ENCODE peak calls at places on chromosome 2, in ten cellular contexts. One of them, this sample, is unnamed.

GRCh38 chr2:46555011-46555410 is 75.6 kb downstream of the TMEM247 start:
- DNase-seq in GM12865: no peak
- DNase-seq in epithelial cell of esophagus: no peak
- DNase-seq in BJ: no peak
- DNase-seq in endothelial cell: peak; percentile 31
- DNase-seq in pancreas: no peak
- DNase-seq in lower lobe of right lung: no peak
- DNase-seq in upper lobe of left lung: no peak
- DNase-seq in bronchial epithelial cell: no peak
- DNase-seq in cardiac muscle cell: no peak
- DNase-seq in this sample: no peak

GRCh38 chr2:147232225-147232669 is 612.6 kb upstream of the ACVR2A start:
- DNase-seq in GM12865: peak; percentile 45
- DNase-seq in epithelial cell of esophagus: peak; percentile 14
- DNase-seq in BJ: no peak
- DNase-seq in endothelial cell: no peak
- DNase-seq in pancreas: no peak
- DNase-seq in lower lobe of right lung: no peak
- DNase-seq in upper lobe of left lung: no peak
- DNase-seq in bronchial epithelial cell: peak; percentile 9
- DNase-seq in cardiac muscle cell: no peak
- DNase-seq in this sample: no peak

GRCh38 chr2:137508739-137509384 is 455.4 kb upstream of the HNMT start:
- DNase-seq in GM12865: no peak
- DNase-seq in epithelial cell of esophagus: peak; percentile 43
- DNase-seq in BJ: no peak
- DNase-seq in endothelial cell: no peak
- DNase-seq in pancreas: no peak
- DNase-seq in lower lobe of right lung: no peak
- DNase-seq in upper lobe of left lung: no peak
- DNase-seq in bronchial epithelial cell: no peak
- DNase-seq in cardiac muscle cell: no peak
- DNase-seq in this sample: no peak

GRCh38 chr2:110101280-110101844 is 14.3 kb downstream of the MALL start:
- DNase-seq in GM12865: no peak
- DNase-seq in epithelial cell of esophagus: peak; percentile 100
- DNase-seq in BJ: peak; percentile 98
- DNase-seq in endothelial cell: peak; percentile 63
- DNase-seq in pancreas: peak; percentile 86
- DNase-seq in lower lobe of right lung: peak; percentile 97
- DNase-seq in upper lobe of left lung: peak; percentile 95
- DNase-seq in bronchial epithelial cell: peak; percentile 99
- DNase-seq in cardiac muscle cell: peak; percentile 100
- DNase-seq in this sample: no peak

GRCh38 chr2:124112966-124113365 is 87.9 kb downstream of the CNTNAP5 start:
- DNase-seq in GM12865: no peak
- DNase-seq in epithelial cell of esophagus: peak; percentile 65
- DNase-seq in BJ: no peak
- DNase-seq in endothelial cell: no peak
- DNase-seq in pancreas: no peak
- DNase-seq in lower lobe of right lung: no peak
- DNase-seq in upper lobe of left lung: no peak
- DNase-seq in bronchial epithelial cell: peak; percentile 93
- DNase-seq in cardiac muscle cell: peak; percentile 84
- DNase-seq in this sample: no peak

GRCh38 chr2:211860224-211860623 is 678.4 kb downstream of the ERBB4 start:
- DNase-seq in GM12865: no peak
- DNase-seq in epithelial cell of esophagus: no peak
- DNase-seq in BJ: no peak
- DNase-seq in endothelial cell: no peak
- DNase-seq in pancreas: no peak
- DNase-seq in lower lobe of right lung: no peak
- DNase-seq in upper lobe of left lung: no peak
- DNase-seq in bronchial epithelial cell: no peak
- DNase-seq in cardiac muscle cell: no peak
- DNase-seq in this sample: no peak

GRCh38 chr2:150549381-150549780 is 61.9 kb upstream of the RND3 start:
- DNase-seq in GM12865: no peak
- DNase-seq in epithelial cell of esophagus: peak; percentile 83
- DNase-seq in BJ: no peak
- DNase-seq in endothelial cell: no peak
- DNase-seq in pancreas: no peak
- DNase-seq in lower lobe of right lung: no peak
- DNase-seq in upper lobe of left lung: no peak
- DNase-seq in bronchial epithelial cell: peak; percentile 71
- DNase-seq in cardiac muscle cell: no peak
- DNase-seq in this sample: no peak

GRCh38 chr2:101566632-101567228 is 91.8 kb upstream of the RFX8 start:
- DNase-seq in GM12865: no peak
- DNase-seq in epithelial cell of esophagus: no peak
- DNase-seq in BJ: no peak
- DNase-seq in endothelial cell: no peak
- DNase-seq in pancreas: no peak
- DNase-seq in lower lobe of right lung: no peak
- DNase-seq in upper lobe of left lung: no peak
- DNase-seq in bronchial epithelial cell: no peak
- DNase-seq in cardiac muscle cell: no peak
- DNase-seq in this sample: no peak

GRCh38 chr2:49839818-49840217 is 685.5 kb upstream of the FSHR start:
- DNase-seq in GM12865: no peak
- DNase-seq in epithelial cell of esophagus: no peak
- DNase-seq in BJ: no peak
- DNase-seq in endothelial cell: no peak
- DNase-seq in pancreas: no peak
- DNase-seq in lower lobe of right lung: no peak
- DNase-seq in upper lobe of left lung: no peak
- DNase-seq in bronchial epithelial cell: no peak
- DNase-seq in cardiac muscle cell: no peak
- DNase-seq in this sample: no peak

GRCh38 chr2:158695287-158695686 is 99.8 kb upstream of the DAPL1 start:
- DNase-seq in GM12865: no peak
- DNase-seq in epithelial cell of esophagus: no peak
- DNase-seq in BJ: no peak
- DNase-seq in endothelial cell: no peak
- DNase-seq in pancreas: no peak
- DNase-seq in lower lobe of right lung: no peak
- DNase-seq in upper lobe of left lung: no peak
- DNase-seq in bronchial epithelial cell: no peak
- DNase-seq in cardiac muscle cell: no peak
- DNase-seq in this sample: no peak

GRCh38 chr2:81852651-81853050 is 1548.1 kb upstream of the LRRTM1 start:
- DNase-seq in GM12865: no peak
- DNase-seq in epithelial cell of esophagus: no peak
- DNase-seq in BJ: no peak
- DNase-seq in endothelial cell: no peak
- DNase-seq in pancreas: no peak
- DNase-seq in lower lobe of right lung: no peak
- DNase-seq in upper lobe of left lung: no peak
- DNase-seq in bronchial epithelial cell: no peak
- DNase-seq in cardiac muscle cell: no peak
- DNase-seq in this sample: no peak

DNA sequence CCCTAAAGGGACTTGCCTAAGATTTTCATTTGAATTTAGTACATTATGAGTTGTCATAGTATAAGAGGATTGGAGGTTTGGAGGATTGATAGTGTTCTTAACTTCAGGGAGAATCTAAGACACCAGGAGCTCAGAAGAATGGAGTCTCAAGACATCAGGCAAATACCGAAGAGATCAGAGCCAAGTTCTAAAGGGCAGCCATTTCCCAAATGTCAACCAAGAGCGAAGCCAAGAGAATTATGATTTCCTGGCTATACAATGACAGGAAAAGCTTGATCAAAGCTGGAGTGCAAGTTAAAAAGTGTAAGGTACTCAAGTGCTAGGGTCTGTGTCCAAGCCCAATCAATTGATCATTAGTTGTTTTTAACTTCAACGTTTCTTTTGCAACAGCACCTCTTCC is 283.0 kb upstream of the FN1 start:
- DNase-seq in GM12865: no peak
- DNase-seq in epithelial cell of esophagus: no peak
- DNase-seq in BJ: no peak
- DNase-seq in endothelial cell: no peak
- DNase-seq in pancreas: no peak
- DNase-seq in lower lobe of right lung: no peak
- DNase-seq in upper lobe of left lung: no peak
- DNase-seq in bronchial epithelial cell: no peak
- DNase-seq in cardiac muscle cell: no peak
- DNase-seq in this sample: no peak
- TF ChIP-seq CTCF in GM12865: no peak
- TF ChIP-seq CTCF in epithelial cell of esophagus: no peak
- TF ChIP-seq CTCF in BJ: no peak
- TF ChIP-seq CTCF in endothelial cell: no peak
- TF ChIP-seq CTCF in pancreas: no peak
- TF ChIP-seq CTCF in lower lobe of right lung: no peak
- TF ChIP-seq CTCF in upper lobe of left lung: no peak
- TF ChIP-seq CTCF in bronchial epithelial cell: no peak
- TF ChIP-seq CTCF in cardiac muscle cell: no peak
- TF ChIP-seq CTCF in this sample: no peak

GRCh38 chr2:237482485-237482884 is 4.6 kb upstream of the MLPH start:
- DNase-seq in GM12865: no peak
- DNase-seq in epithelial cell of esophagus: peak; percentile 54
- DNase-seq in BJ: no peak
- DNase-seq in endothelial cell: no peak
- DNase-seq in pancreas: peak; percentile 83
- DNase-seq in lower lobe of right lung: peak; percentile 94
- DNase-seq in upper lobe of left lung: no peak
- DNase-seq in bronchial epithelial cell: peak; percentile 59
- DNase-seq in cardiac muscle cell: no peak
- DNase-seq in this sample: no peak

GRCh38 chr2:237480988-237481387 is 6.1 kb upstream of the MLPH start:
- DNase-seq in GM12865: no peak
- DNase-seq in epithelial cell of esophagus: no peak
- DNase-seq in BJ: no peak
- DNase-seq in endothelial cell: no peak
- DNase-seq in pancreas: no peak
- DNase-seq in lower lobe of right lung: no peak
- DNase-seq in upper lobe of left lung: no peak
- DNase-seq in bronchial epithelial cell: no peak
- DNase-seq in cardiac muscle cell: no peak
- DNase-seq in this sample: no peak

GRCh38 chr2:237485304-237485703 is 1.7 kb upstream of the MLPH start:
- DNase-seq in GM12865: no peak
- DNase-seq in epithelial cell of esophagus: no peak
- DNase-seq in BJ: no peak
- DNase-seq in endothelial cell: no peak
- DNase-seq in pancreas: no peak
- DNase-seq in lower lobe of right lung: no peak
- DNase-seq in upper lobe of left lung: no peak
- DNase-seq in bronchial epithelial cell: no peak
- DNase-seq in cardiac muscle cell: no peak
- DNase-seq in this sample: no peak

GRCh38 chr2:237485844-237486243 is 1.2 kb upstream of the MLPH start:
- DNase-seq in GM12865: no peak
- DNase-seq in epithelial cell of esophagus: no peak
- DNase-seq in BJ: no peak
- DNase-seq in endothelial cell: no peak
- DNase-seq in pancreas: no peak
- DNase-seq in lower lobe of right lung: no peak
- DNase-seq in upper lobe of left lung: no peak
- DNase-seq in bronchial epithelial cell: no peak
- DNase-seq in cardiac muscle cell: no peak
- DNase-seq in this sample: no peak

DNA sequence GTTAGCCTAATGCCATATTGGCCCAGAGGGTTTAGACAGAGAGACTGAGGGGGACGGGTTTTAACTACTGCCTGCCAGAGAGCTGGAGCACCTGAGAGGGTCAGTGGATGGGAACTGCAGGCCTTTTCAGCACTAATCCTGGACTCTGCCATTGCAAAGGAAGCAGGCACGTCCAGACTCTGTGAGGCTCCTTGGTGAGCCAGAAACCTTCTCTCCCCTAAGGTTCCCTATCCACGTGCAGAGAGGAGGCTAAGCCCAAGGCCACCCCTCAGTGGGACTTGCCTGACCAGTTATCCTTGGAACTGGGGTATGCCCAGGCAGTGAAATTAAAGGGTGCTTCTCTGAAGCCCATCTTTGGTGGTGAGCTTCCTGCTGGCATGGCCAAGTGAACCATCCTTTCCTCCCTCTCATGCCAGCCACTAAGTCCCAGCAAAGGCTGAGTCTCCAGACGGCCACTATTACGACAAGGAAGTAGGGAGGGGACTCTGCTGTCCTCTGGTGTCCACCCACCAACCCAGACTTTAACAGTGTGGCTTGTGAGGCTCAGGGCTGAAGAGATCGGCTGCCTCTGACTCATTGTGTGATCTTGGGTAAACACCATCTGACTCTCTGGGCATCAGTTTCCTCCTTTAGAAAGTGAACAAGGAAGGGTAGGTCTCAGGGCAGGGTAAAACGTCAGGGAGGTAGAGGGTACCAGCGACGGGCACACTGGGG is 3.9 kb upstream of the MLPH start:
- DNase-seq in GM12865: peak; percentile 5
- DNase-seq in epithelial cell of esophagus: peak; percentile 80
- DNase-seq in BJ: no peak
- DNase-seq in endothelial cell: no peak
- DNase-seq in pancreas: no peak
- DNase-seq in lower lobe of right lung: peak; percentile 73
- DNase-seq in upper lobe of left lung: no peak
- DNase-seq in bronchial epithelial cell: peak; percentile 84
- DNase-seq in cardiac muscle cell: peak; percentile 57
- DNase-seq in this sample: no peak
- TF ChIP-seq CTCF in GM12865: no peak
- TF ChIP-seq CTCF in epithelial cell of esophagus: peak; percentile 30
- TF ChIP-seq CTCF in BJ: no peak
- TF ChIP-seq CTCF in endothelial cell: no peak
- TF ChIP-seq CTCF in pancreas: no peak
- TF ChIP-seq CTCF in lower lobe of right lung: no peak
- TF ChIP-seq CTCF in upper lobe of left lung: peak; percentile 13
- TF ChIP-seq CTCF in bronchial epithelial cell: peak; percentile 54
- TF ChIP-seq CTCF in cardiac muscle cell: peak; percentile 37
- TF ChIP-seq CTCF in this sample: no peak

GRCh38 chr2:155250800-155251199 is 552.3 kb downstream of the KCNJ3 start:
- DNase-seq in GM12865: peak; percentile 38
- DNase-seq in epithelial cell of esophagus: peak; percentile 30
- DNase-seq in BJ: no peak
- DNase-seq in endothelial cell: no peak
- DNase-seq in pancreas: no peak
- DNase-seq in lower lobe of right lung: no peak
- DNase-seq in upper lobe of left lung: no peak
- DNase-seq in bronchial epithelial cell: peak; percentile 29
- DNase-seq in cardiac muscle cell: no peak
- DNase-seq in this sample: no peak
- TF ChIP-seq CTCF in GM12865: peak; percentile 54
- TF ChIP-seq CTCF in epithelial cell of esophagus: peak; percentile 60
- TF ChIP-seq CTCF in BJ: peak; percentile 47
- TF ChIP-seq CTCF in endothelial cell: no peak
- TF ChIP-seq CTCF in pancreas: no peak
- TF ChIP-seq CTCF in lower lobe of right lung: peak; percentile 13
- TF ChIP-seq CTCF in upper lobe of left lung: no peak
- TF ChIP-seq CTCF in bronchial epithelial cell: peak; percentile 44
- TF ChIP-seq CTCF in cardiac muscle cell: no peak
- TF ChIP-seq CTCF in this sample: no peak

DNA sequence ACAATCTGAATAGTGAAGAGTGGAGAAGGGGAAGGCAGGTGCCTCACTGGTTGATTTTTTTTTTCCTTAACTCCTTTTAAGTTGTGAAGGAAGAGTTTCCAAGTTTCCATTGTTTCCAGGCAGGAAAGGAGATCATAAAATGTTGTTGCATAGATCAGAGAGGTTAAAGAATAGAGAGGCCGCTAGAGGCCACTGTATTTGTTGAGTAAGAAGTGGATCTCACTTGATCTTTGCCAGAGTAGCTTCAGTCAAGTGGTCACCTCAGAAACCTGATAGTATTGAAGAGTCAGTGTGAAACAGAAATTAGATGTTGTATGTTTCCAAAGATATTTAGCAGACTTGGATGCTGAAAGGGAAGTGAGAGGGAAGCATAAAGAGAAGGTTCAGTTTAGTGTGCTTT is 17.6 kb downstream of the CTNNA2 start:
- DNase-seq in GM12865: no peak
- DNase-seq in epithelial cell of esophagus: no peak
- DNase-seq in BJ: no peak
- DNase-seq in endothelial cell: peak; percentile 31
- DNase-seq in pancreas: no peak
- DNase-seq in lower lobe of right lung: no peak
- DNase-seq in upper lobe of left lung: no peak
- DNase-seq in bronchial epithelial cell: peak; percentile 0
- DNase-seq in cardiac muscle cell: no peak
- DNase-seq in this sample: no peak
- TF ChIP-seq CTCF in GM12865: no peak
- TF ChIP-seq CTCF in epithelial cell of esophagus: no peak
- TF ChIP-seq CTCF in BJ: no peak
- TF ChIP-seq CTCF in endothelial cell: peak; percentile 22
- TF ChIP-seq CTCF in pancreas: no peak
- TF ChIP-seq CTCF in lower lobe of right lung: no peak
- TF ChIP-seq CTCF in upper lobe of left lung: no peak
- TF ChIP-seq CTCF in bronchial epithelial cell: no peak
- TF ChIP-seq CTCF in cardiac muscle cell: no peak
- TF ChIP-seq CTCF in this sample: no peak